ENCODE peak calls at places on chromosomes 2 and 18, in four cellular contexts. C, I, B and N are unnamed samples.

GRCh38 chr2:60735496-60736250 is 20.4 kb upstream of the PAPOLG start:
- DNase-seq in C (no peak), I (no peak), B (no peak), N (peak; percentile 26)

GRCh38 chr2:28995765-28996164 is 14.7 kb downstream of the TOGARAM2 start:
- DNase-seq in C (no peak), I (no peak), B (no peak), N (no peak)

GRCh38 chr2:8078760-8079159 is 603.1 kb upstream of the ID2 start:
- DNase-seq in C (no peak), I (no peak), B (no peak), N (no peak)

GRCh38 chr2:88038263-88039105 is 17.1 kb downstream of the KRCC1 start:
- DNase-seq in C (peak; percentile 97), I (no peak), B (no peak), N (no peak)

GRCh38 chr2:56613917-56614316 is 430.1 kb downstream of the CCDC85A start:
- DNase-seq in C (no peak), I (no peak), B (no peak), N (no peak)

GRCh38 chr2:95061119-95061512 is 35.6 kb downstream of the MAL start:
- DNase-seq in C (no peak), I (no peak), B (no peak), N (no peak)

GRCh38 chr2:40165503-40165867 is 286.4 kb downstream of the SLC8A1 start:
- DNase-seq in C (peak; percentile 11), I (no peak), B (no peak), N (no peak)

GRCh38 chr2:41722668-41723369 is 325.0 kb upstream of the PKDCC start:
- DNase-seq in C (peak; percentile 52), I (no peak), B (no peak), N (peak; percentile 13)

GRCh38 chr2:43340066-43340465 is 113.7 kb upstream of the ZFP36L2 start:
- DNase-seq in C (peak; percentile 78), I (no peak), B (no peak), N (no peak)

GRCh38 chr2:196487426-196487825 is 152.1 kb upstream of the CCDC150 start:
- DNase-seq in C (no peak), I (no peak), B (no peak), N (no peak)

GRCh38 chr18:32760391-32760790 is 12.4 kb downstream of the KLHL14 start:
- DNase-seq in C (no peak), I (no peak), B (no peak), N (no peak)

GRCh38 chr2:26450031-26450635 is 27.8 kb downstream of the OTOF start:
- DNase-seq in C (no peak), I (no peak), B (no peak), N (no peak)

GRCh38 chr18:58493516-58494253 is 135.2 kb downstream of the ALPK2 start:
- DNase-seq in C (peak; percentile 84), I (peak; percentile 54), B (peak; percentile 80), N (peak; percentile 76)

GRCh38 chr2:237673130-237673921 is 45.9 kb downstream of the LRRFIP1 start:
- DNase-seq in C (peak; percentile 75), I (no peak), B (peak; percentile 68), N (peak; percentile 36)

GRCh38 chr2:222289280-222290250 is 9.2 kb downstream of the PAX3 start:
- DNase-seq in C (no peak), I (no peak), B (no peak), N (no peak)
- H3K27me3 ChIP-seq in C (peaks cover 61% of the 10 kb centered on the region), I (peaks cover 97% of the 10 kb centered on the region), B (peaks cover 38% of the 10 kb centered on the region), N (peaks cover 51% of the 10 kb centered on the region)

GRCh38 chr2:206274434-206275273 is at the start of gene ZDBF2:
- DNase-seq in C (peak; percentile 81), I (no peak), B (peak; percentile 63), N (peak; percentile 45)
- TF ChIP-seq POLR2A in C (peak; percentile 76), I (peak; percentile 31), B (no peak), N (peak; percentile 61)

GRCh38 chr2:1628893-1629292 is 115.4 kb downstream of the PXDN start:
- DNase-seq in C (peak; percentile 74), I (no peak), B (peak; percentile 25), N (peak; percentile 90)

GRCh38 chr2:1631292-1632005 is 112.9 kb downstream of the PXDN start:
- DNase-seq in C (no peak), I (no peak), B (no peak), N (no peak)

GRCh38 chr2:1625281-1626001 is 118.9 kb downstream of the PXDN start:
- DNase-seq in C (peak; percentile 82), I (peak; percentile 86), B (no peak), N (peak; percentile 82)

GRCh38 chr2:1626271-1626681 is 118.0 kb downstream of the PXDN start:
- DNase-seq in C (no peak), I (no peak), B (peak; percentile 15), N (no peak)

GRCh38 chr2:1627628-1628371 is 116.5 kb downstream of the PXDN start:
- DNase-seq in C (no peak), I (no peak), B (no peak), N (no peak)
- H3K4me1 ChIP-seq in C (peaks cover 16% of the 10 kb centered on the region), I (peaks cover 7% of the 10 kb centered on the region), B (no peaks in the 10 kb centered on the region), N (peaks cover 10% of the 10 kb centered on the region)

DNA sequence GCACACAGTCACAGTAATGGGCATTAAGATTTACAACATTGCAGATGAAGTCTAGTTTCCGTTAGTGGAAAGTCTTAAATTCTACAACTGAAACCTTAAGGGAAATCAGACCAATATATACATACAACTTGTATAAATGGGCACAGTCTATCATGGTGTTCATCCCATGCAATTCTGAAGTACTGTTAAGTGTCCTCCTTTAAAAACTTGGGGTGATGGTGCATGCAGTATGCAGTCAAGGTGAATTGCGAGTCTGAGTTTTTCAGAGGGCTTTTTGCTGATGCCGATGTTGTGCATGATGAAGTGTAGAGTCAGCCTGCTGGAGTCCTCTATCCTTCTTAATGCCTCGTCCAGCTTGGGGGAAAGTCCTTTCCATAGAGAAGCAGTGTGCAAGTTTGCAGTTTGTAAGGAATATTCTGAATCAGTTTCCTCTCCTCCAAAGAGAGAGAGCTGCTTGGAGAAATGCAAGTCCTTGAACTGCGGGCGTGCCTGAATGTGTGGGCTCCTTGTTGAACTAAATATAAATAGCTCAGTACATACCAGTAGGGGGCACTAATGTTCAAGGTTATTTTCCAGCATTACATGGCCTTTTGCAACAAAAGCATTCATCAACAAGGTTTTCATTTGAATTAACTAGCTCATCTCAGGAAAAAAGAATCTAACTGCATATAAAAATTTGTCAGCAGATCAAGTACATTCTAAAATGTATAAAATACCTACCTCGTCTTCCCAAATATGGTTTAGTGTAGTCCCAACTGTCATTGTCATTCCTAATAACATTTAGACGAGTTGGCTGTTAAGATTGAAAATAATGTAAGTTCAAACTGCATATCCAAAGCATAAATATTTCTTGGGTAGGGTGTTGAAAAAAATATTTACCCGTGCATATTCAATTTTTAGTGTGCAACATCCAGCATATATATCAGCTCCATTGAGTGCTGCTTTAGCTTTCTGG is 21.3 kb downstream of the HNRNPLL start:
- DNase-seq in C (peak; percentile 82), I (no peak), B (no peak), N (peak; percentile 44)
- H3K27me3 ChIP-seq in C (no peaks in the 10 kb centered on the region), I (no peaks in the 10 kb centered on the region), B (no peaks in the 10 kb centered on the region), N (no peaks in the 10 kb centered on the region)

GRCh38 chr2:233012301-233012971 is 620 bp downstream of the NGEF start:
- DNase-seq in C (no peak), I (no peak), B (peak; percentile 77), N (no peak)

GRCh38 chr2:233015048-233015645 is 2.1 kb upstream of the NGEF start:
- DNase-seq in C (no peak), I (no peak), B (no peak), N (no peak)

GRCh38 chr2:233013650-233014049 is 594 bp upstream of the NGEF start:
- DNase-seq in C (no peak), I (no peak), B (no peak), N (no peak)

GRCh38 chr2:233011268-233012190 is 1.5 kb downstream of the NGEF start:
- DNase-seq in C (no peak), I (no peak), B (peak; percentile 23), N (no peak)

GRCh38 chr2:233013027-233013461 is at the start of gene NGEF:
- DNase-seq in C (no peak), I (no peak), B (peak; percentile 93), N (no peak)
- TF ChIP-seq POLR2A in C (no peak), I (no peak), B (no peak), N (no peak)